ENCODE peak calls at places on chromosomes 5 and 9, in four cellular contexts. N, L, Y and X are unnamed samples.

GRCh38 chr9:35035851-35036701 is 36.3 kb downstream of the VCP start:
- DNase-seq in N (no peak), Y (no peak), L (no peak), X (no peak)

GRCh38 chr9:110291921-110292575 is 35.7 kb upstream of the TXN start:
- DNase-seq in L (no peak), Y (no peak), N (no peak), X (peak)

GRCh38 chr5:109619024-109619460 is 70.7 kb upstream of the MAN2A1 start:
- DNase-seq in N (no peak), L (no peak), Y (no peak), X (no peak)

GRCh38 chr5:18068851-18069250 is 434.6 kb downstream of the TAF11L14 start:
- DNase-seq in N (no peak), Y (no peak), L (no peak), X (no peak)

GRCh38 chr9:94881023-94881422 is 154.5 kb downstream of the AOPEP start:
- DNase-seq in L (no peak), Y (no peak), N (no peak), X (no peak)

GRCh38 chr9:107351382-107352045 is 68.4 kb downstream of the RAD23B start:
- DNase-seq in N (peak), L (no peak), Y (peak), X (peak)

GRCh38 chr5:174741352-174741751 is 17.0 kb downstream of the MSX2 start:
- DNase-seq in Y (no peak), L (no peak), N (no peak), X (no peak)

GRCh38 chr5:94326579-94326978 is 291.8 kb downstream of the KIAA0825 start:
- DNase-seq in L (no peak), Y (no peak), N (peak), X (no peak)

GRCh38 chr9:128992995-128993394 is 35.1 kb downstream of the SH3GLB2 start:
- DNase-seq in L (no peak), Y (no peak), N (no peak), X (no peak)

GRCh38 chr5:25892251-25892650 is 1146.1 kb downstream of the CDH9 start:
- DNase-seq in L (no peak), Y (peak), N (no peak), X (peak)

GRCh38 chr9:89730715-89731114 is 125.9 kb downstream of the GADD45G start:
- DNase-seq in L (no peak), N (no peak), Y (peak), X (no peak)

GRCh38 chr9:35798658-35799366 is 7.4 kb downstream of the NPR2 start:
- DNase-seq in L (no peak), N (no peak), Y (peak), X (peak)

GRCh38 chr5:19564036-19564435 is 424.0 kb downstream of the CDH18 start:
- DNase-seq in N (peak), L (no peak), Y (no peak), X (no peak)

GRCh38 chr5:174188300-174188699 is 142.8 kb downstream of the NSG2 start:
- DNase-seq in L (no peak), Y (no peak), N (no peak), X (no peak)

GRCh38 chr5:110169461-110169860 is 479.7 kb downstream of the MAN2A1 start:
- DNase-seq in L (no peak), N (no peak), Y (no peak), X (no peak)

GRCh38 chr5:96149546-96149945 is 187.9 kb upstream of the ELL2 start:
- DNase-seq in Y (no peak), L (no peak), N (no peak), X (peak)

GRCh38 chr9:31355159-31355882 is 1029.1 kb upstream of the ACO1 start:
- DNase-seq in Y (no peak), L (no peak), N (no peak), X (no peak)

GRCh38 chr5:82749453-82749852 is 327.7 kb downstream of the TMEM167A start:
- DNase-seq in L (no peak), Y (peak), N (no peak), X (no peak)

GRCh38 chr5:50553560-50553984 is 112.5 kb upstream of the EMB start:
- DNase-seq in Y (no peak), L (no peak), N (peak), X (no peak)

GRCh38 chr9:81031422-81032029 is 657.8 kb downstream of the TLE1 start:
- DNase-seq in Y (peak), N (no peak), L (no peak), X (peak)

GRCh38 chr5:93894471-93895354 is 153.3 kb upstream of the POU5F2 start:
- DNase-seq in N (no peak), Y (peak), L (no peak), X (no peak)

GRCh38 chr5:82335807-82336206 is 57.7 kb upstream of the RPS23 start:
- DNase-seq in N (no peak), L (no peak), Y (no peak), X (no peak)

GRCh38 chr5:1867815-1868143 is 14.9 kb downstream of the IRX4 start:
- DNase-seq in L (no peak), N (no peak), Y (no peak), X (no peak)

GRCh38 chr5:90421136-90421535 is 11.6 kb upstream of the CETN3 start:
- DNase-seq in L (no peak), Y (peak), N (no peak), X (no peak)

GRCh38 chr9:71681708-71682268 is 86.5 kb downstream of the CEMIP2 start:
- DNase-seq in N (peak), Y (peak), L (no peak), X (no peak)

GRCh38 chr5:88692979-88693932 is 189.7 kb downstream of the MEF2C start:
- DNase-seq in N (no peak), Y (no peak), L (no peak), X (no peak)

GRCh38 chr5:35233601-35234000 is 3.3 kb upstream of the PRLR start:
- DNase-seq in L (no peak), N (no peak), Y (no peak), X (no peak)

GRCh38 chr5:54756796-54757402 is 228.5 kb downstream of the ESM1 start:
- DNase-seq in N (no peak), Y (no peak), L (no peak), X (no peak)

GRCh38 chr9:91425270-91425669 is 1.6 kb upstream of the NFIL3 start:
- DNase-seq in N (no peak), L (no peak), Y (no peak), X (no peak)

GRCh38 chr5:16870878-16871277 is 65.2 kb downstream of the MYO10 start:
- DNase-seq in N (no peak), L (no peak), Y (no peak), X (no peak)

GRCh38 chr9:26893030-26893676 is 551 bp upstream of the CAAP1 start:
- DNase-seq in N (no peak), L (no peak), Y (no peak), X (no peak)

GRCh38 chr9:128528445-128529160 is 23.8 kb upstream of the SPTAN1 start:
- DNase-seq in N (no peak), Y (no peak), L (no peak), X (no peak)

GRCh38 chr5:57499262-57500050 is 16.8 kb upstream of the ACTBL2 start:
- DNase-seq in L (no peak), Y (peak), N (peak), X (peak)

GRCh38 chr9:34458967-34459355 is 356 bp downstream of the DNAI1 start:
- DNase-seq in L (no peak), Y (no peak), N (no peak), X (no peak)

GRCh38 chr5:72662936-72663335 is 153.5 kb upstream of the TNPO1 start:
- DNase-seq in Y (no peak), N (no peak), L (no peak), X (no peak)

GRCh38 chr9:33719581-33720374 is 75.6 kb upstream of the PRSS3 start:
- DNase-seq in N (peak), Y (no peak), L (no peak), X (peak)

GRCh38 chr5:156237361-156237760 is 89.6 kb upstream of the SGCD start:
- DNase-seq in N (no peak), L (no peak), Y (no peak), X (no peak)

GRCh38 chr5:144024601-144025000 is 145.9 kb downstream of the YIPF5 start:
- DNase-seq in N (no peak), L (no peak), Y (no peak), X (no peak)

DNA sequence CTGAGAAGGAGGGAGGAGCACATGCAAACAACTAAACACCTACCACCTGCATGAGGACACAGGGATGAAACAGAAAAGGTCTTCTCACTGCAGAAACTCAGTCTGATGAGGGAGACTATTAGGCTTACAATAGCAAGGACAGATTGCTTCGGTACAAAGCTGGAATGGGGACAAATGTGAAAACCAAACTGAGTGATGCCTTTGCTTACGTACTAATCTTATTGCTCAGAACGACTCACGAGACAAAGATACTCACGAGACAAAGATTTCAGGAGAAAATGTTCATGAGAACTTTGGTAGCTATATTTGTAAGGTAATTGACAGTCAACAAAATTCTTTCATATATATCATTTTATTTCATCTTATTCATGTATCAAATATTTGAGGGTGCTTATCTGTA is 71.9 kb upstream of the TAF1L start:
- DNase-seq in N (no peak), Y (no peak), L (no peak), X (no peak)
- H3K27ac ChIP-seq in N (no peak), Y (no peak), L (no peak), X (no peak)

GRCh38 chr9:75754090-75754489 is 136.4 kb upstream of the PCSK5 start:
- DNase-seq in L (no peak), Y (no peak), N (no peak), X (no peak)
- TF ChIP-seq CTCF in L (no peak), Y (no peak), N (no peak), X (no peak)

GRCh38 chr9:130172858-130173461 is 756 bp downstream of the NCS1 start:
- DNase-seq in L (no peak), N (peak), Y (peak), X (peak)
- H3K27ac ChIP-seq in L (no peak), N (no peak), Y (no peak), X (peak)

DNA sequence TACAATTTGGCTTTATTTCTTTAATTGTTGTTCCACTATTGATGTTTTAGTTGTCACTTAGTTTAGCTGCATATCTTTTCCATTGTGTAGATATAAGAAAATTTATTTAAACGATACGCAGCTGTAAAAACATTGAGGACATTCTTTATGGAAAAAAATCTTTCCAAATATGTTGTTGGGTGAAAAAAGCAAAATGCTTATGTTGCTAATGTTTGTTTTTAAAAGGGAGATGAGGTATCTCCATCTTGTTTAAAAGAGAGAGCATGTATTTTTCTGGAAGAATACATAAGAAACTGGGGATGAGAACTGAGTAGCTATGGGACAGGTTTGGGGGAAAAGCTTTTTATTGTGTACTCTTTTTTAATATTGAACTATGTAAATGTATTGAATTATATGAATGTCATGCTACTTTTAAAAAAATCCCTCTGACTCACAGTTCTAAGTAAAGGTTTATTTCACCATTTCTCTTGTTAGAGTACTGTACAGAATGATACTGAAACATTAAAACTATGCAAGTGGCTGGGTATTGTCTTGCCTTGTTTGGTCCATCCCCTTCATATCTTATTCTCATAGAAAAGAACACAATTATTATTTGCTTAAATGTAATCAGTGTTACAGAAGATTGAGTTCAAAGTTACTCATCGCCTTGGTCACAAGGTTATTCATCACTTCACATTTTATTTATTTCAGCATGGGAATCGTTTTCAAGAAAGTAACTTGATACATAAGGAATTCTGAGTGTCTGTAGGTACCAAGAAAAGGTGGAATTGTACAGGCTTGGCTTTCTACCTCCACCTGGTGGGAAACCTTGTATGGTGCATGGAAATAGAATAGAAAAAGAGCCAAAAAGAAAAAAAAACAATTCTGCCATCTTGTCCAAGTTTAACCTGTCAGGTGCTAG is 85.8 kb downstream of the RIC1 start:
- DNase-seq in N (peak), Y (peak), L (no peak), X (peak)
- TF ChIP-seq CTCF in N (peak), Y (peak), L (peak), X (peak)